ENCODE peak calls at places on chromosomes 4 and X, in seven cellular contexts. A, C, V, X, Y, H and G are unnamed samples.

GRCh38 chrX:40709395-40709794 is 25.9 kb downstream of the MED14 start:
- DNase-seq in X (no peak), Y (no peak), H (no peak), C (no peak), A (no peak), V (no peak), G (no peak)

GRCh38 chr4:47287735-47288134 is 175.8 kb downstream of the COMMD8 start:
- DNase-seq in V (no peak), A (peak; percentile 9), C (no peak), X (no peak), H (peak; percentile 23), Y (no peak), G (no peak)

GRCh38 chr4:44237643-44238042 is 211.0 kb downstream of the KCTD8 start:
- DNase-seq in A (no peak), X (no peak), Y (no peak), C (no peak), H (no peak), V (no peak), G (no peak)

GRCh38 chrX:126655061-126655460 is 102.4 kb upstream of the DCAF12L1 start:
- DNase-seq in Y (no peak), X (no peak), C (no peak), V (no peak), H (peak; percentile 5), A (no peak), G (no peak)

GRCh38 chr4:15653430-15653829 is 1.7 kb downstream of the FBXL5 start:
- DNase-seq in C (peak; percentile 46), H (no peak), X (no peak), Y (no peak), V (no peak), A (no peak), G (no peak)

GRCh38 chrX:130893356-130894085 is 9.5 kb downstream of the ENOX2 start:
- DNase-seq in C (no peak), A (no peak), Y (no peak), V (no peak), X (no peak), H (no peak), G (no peak)

GRCh38 chr4:133801858-133802257 is 399.7 kb downstream of the PABPC4L start:
- DNase-seq in Y (no peak), X (no peak), V (no peak), H (no peak), C (no peak), A (no peak), G (no peak)

GRCh38 chrX:47562615-47563243 is 1.7 kb downstream of the ARAF start:
- DNase-seq in C (peak; percentile 12), Y (no peak), A (no peak), V (no peak), X (peak; percentile 58), H (no peak), G (peak; percentile 56)

GRCh38 chr4:111213520-111213919 is 590.6 kb upstream of the PITX2 start:
- DNase-seq in Y (no peak), H (no peak), X (no peak), V (no peak), A (no peak), C (no peak), G (no peak)